ENCODE peak calls at places on chromosomes 11 and 22, in seven cellular contexts. K is HCT116, E is GM12878, L is H1, Z is T47D, R is SK-N-SH, C is HepG2. N is an unnamed sample.
A peak's percentile ranks its signal among the peaks of the same experiment; 100 is the strongest.

GRCh38 chr11:44456544-44457270 is 108.8 kb upstream of the CD82 start:
- DNase-seq in K (peak; percentile 37), E (no peak), L (no peak), Z (peak; percentile 75), R (peak; percentile 42), C (no peak), N (no peak)

GRCh38 chr11:118533769-118534729 is 3.1 kb downstream of the TMEM25 start:
- DNase-seq in K (no peak), E (no peak), L (no peak), Z (no peak), R (no peak), C (peak; percentile 45), N (no peak)

GRCh38 chr22:49568751-49569285 is 258.9 kb downstream of the BRD1 start:
- DNase-seq in K (no peak), E (no peak), L (no peak), Z (no peak), R (no peak), C (no peak), N (no peak)

GRCh38 chr22:37163618-37164534 is 14.2 kb upstream of the IL2RB start:
- DNase-seq in K (no peak), E (peak; percentile 90), L (no peak), Z (no peak), R (no peak), C (no peak), N (no peak)

GRCh38 chr22:31091106-31091975 is 10.2 kb downstream of the SMTN start:
- DNase-seq in K (no peak), E (no peak), L (no peak), Z (no peak), R (peak; percentile 11), C (no peak), N (no peak)

GRCh38 chr11:67024410-67024809 is 1.5 kb downstream of the SYT12 start:
- DNase-seq in K (no peak), E (no peak), L (no peak), Z (no peak), R (no peak), C (no peak), N (no peak)

GRCh38 chr11:114080769-114081168 is 21.3 kb downstream of the ZBTB16 start:
- DNase-seq in K (no peak), E (no peak), L (no peak), Z (no peak), R (no peak), C (no peak), N (no peak)

GRCh38 chr11:14644396-14645246 is 1.0 kb downstream of the PDE3B start:
- DNase-seq in K (peak; percentile 12), E (no peak), L (no peak), Z (no peak), R (peak; percentile 73), C (peak; percentile 45), N (peak; percentile 11)

GRCh38 chr22:44366372-44367310 is 53.9 kb upstream of the SHISAL1 start:
- DNase-seq in K (no peak), E (no peak), L (no peak), Z (no peak), R (no peak), C (no peak), N (no peak)

DNA sequence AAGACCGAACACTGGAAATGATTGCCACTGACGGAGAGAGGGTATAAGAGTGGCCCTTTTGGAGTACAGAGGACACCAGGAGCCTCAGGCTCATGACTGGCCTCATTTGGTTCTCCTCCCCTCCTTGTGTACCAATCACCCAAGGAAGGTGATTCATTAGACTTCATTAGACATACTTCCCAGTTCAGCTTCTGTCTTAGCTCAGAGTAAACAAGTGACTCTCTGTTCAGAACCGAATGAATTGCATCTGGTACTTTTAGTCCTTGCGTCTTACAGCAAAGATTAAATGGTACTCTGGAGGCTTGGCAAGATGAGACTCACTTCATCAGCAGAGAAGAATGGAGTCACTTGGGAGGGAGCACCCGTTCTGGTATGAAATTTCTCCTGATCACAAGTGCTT is 75.2 kb downstream of the ZNRF3 start:
- DNase-seq in K (no peak), E (no peak), L (no peak), Z (no peak), R (no peak), C (no peak), N (no peak)
- TF ChIP-seq JUND in K (no peak), E (no peak), L (no peak), Z (no peak), R (no peak), C (no peak), N (no peak)

DNA sequence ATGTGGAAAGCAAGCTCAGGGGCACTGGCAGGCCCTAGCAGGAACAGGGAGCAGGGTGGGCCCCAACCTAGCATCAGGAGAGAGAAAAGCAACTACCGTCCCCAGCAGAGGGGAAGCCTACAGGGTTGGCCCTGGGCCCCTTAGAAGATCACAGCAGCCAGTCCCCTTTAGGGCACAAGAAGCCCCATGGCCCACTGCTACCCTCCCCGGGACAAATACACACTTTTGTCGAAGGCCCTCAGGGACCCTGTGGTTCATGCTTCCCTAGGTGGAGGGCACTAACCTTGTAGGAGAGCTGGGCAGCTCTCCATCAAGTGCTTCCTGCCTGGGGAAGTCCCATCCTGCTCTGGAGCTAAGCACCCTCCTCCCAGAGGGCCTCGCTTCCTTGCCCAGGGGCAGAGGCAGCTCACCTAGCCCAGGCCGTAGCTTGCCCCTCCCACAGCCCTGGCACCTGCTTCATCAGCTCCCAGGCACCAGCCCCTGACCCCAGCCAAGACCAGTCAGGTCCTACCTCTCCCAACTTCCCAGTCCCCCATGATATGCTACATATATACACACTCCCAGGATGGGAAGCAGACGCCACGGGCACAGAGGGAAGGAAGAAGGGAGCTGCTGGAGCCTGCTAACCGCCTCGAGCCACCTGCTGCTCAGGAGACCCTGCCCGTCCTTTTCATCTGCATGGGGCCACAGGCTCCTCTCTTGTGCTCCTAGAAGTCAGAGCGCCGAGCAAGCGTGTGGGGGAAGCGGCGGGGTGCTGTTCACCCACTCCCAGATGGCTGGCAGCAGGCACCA is 20.1 kb downstream of the SUN2 start:
- DNase-seq in K (no peak), E (no peak), L (no peak), Z (no peak), R (no peak), C (no peak), N (no peak)
- TF ChIP-seq JUND in K (no peak), E (no peak), L (no peak), Z (no peak), R (no peak), C (no peak), N (no peak)

DNA sequence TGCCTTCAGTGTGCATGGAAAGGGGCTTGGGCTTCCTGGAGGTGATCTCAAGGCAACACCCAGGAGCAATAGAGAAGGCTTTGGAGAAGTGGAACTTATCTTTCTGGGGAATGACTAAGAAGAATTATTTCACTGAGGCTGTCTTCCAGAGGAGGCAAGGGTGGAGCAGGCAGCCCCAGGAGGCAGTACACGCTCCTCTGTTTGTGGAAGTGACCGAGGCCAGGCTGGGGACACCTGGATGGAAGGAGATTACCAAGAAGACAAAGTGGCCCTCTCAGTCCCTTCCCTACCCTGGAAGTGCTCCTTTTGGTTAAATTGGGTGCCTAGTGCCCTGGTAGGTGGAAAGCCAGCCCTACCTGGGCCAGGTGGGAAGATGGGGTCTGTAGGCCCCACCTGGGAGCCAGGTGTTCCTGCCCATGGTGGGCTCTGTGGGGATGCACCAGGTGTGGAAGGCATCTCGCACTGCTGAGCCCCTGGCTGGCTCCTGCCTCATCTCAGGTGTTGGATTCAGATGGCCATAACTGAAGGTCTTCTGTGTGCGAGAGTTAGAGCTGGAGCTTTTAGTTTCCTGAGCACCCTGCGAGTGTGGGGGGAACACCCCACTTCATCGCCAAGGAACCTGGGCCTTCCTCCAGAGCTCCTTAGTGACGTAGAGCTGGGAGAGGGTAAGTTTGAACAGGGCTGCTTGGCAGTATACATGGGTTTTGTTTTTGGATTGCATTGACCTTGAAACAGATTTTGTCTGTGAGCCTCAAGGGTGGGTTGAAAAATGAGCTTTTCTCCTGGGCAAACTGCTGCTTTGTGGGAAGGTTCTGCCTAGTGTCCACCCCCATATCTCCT is 46.1 kb downstream of the MICAL2 start:
- DNase-seq in K (no peak), E (no peak), L (no peak), Z (no peak), R (no peak), C (no peak), N (peak; percentile 54)
- TF ChIP-seq JUND in K (no peak), E (no peak), L (no peak), Z (no peak), R (no peak), C (no peak), N (peak; percentile 34)

GRCh38 chr11:122979815-122980656 is 1.6 kb downstream of the BSX start:
- DNase-seq in K (no peak), E (no peak), L (no peak), Z (no peak), R (no peak), C (no peak), N (no peak)
- TF ChIP-seq JUND in K (no peak), E (no peak), L (no peak), Z (no peak), R (no peak), C (no peak), N (no peak)

N was measured in K562.